ENCODE peak calls at places on chromosome 14, in six cellular contexts. A is pons, J is posterior cingulate gyrus, L is HFFc6, I is cardiac muscle cell, Y is hippocampal formation. C is an unnamed sample.

GRCh38 chr14:75648066-75648838 is 12.4 kb downstream of the ERG28 start:
- DNase-seq in A (peak; percentile 48), J (no peak), L (peak; percentile 93), I (peak; percentile 92), Y (no peak), C (no peak)

GRCh38 chr14:21093769-21094681 is 4.4 kb downstream of the ZNF219 start:
- DNase-seq in A (peak; percentile 67), J (no peak), L (no peak), I (peak; percentile 16), Y (no peak), C (no peak)

GRCh38 chr14:50110323-50111037 is 5.9 kb downstream of the VCPKMT start:
- DNase-seq in A (no peak), J (no peak), L (no peak), I (no peak), Y (no peak), C (no peak)

GRCh38 chr14:60944206-60944605 is 36.7 kb downstream of the TRMT5 start:
- DNase-seq in A (no peak), J (no peak), L (no peak), I (peak; percentile 40), Y (no peak), C (no peak)

GRCh38 chr14:105147701-105148603 is 20.6 kb downstream of the JAG2 start:
- DNase-seq in A (no peak), J (no peak), L (no peak), I (no peak), Y (no peak), C (no peak)

GRCh38 chr14:56156096-56156495 is 37.9 kb downstream of the PELI2 start:
- DNase-seq in A (no peak), J (no peak), L (no peak), I (no peak), Y (no peak), C (no peak)

GRCh38 chr14:64865992-64866391 is 13.7 kb downstream of the SPTB start:
- DNase-seq in A (no peak), J (no peak), L (no peak), I (no peak), Y (no peak), C (no peak)

GRCh38 chr14:96470331-96470730 is 31.9 kb upstream of the PAPOLA start:
- DNase-seq in A (no peak), J (no peak), L (no peak), I (no peak), Y (no peak), C (no peak)

GRCh38 chr14:101876539-101876938 is 87.8 kb upstream of the DYNC1H1 start:
- DNase-seq in A (peak; percentile 59), J (no peak), L (no peak), I (peak; percentile 61), Y (peak; percentile 22), C (no peak)

GRCh38 chr14:53963491-53964227 is 7.0 kb upstream of the BMP4 start:
- DNase-seq in A (no peak), J (no peak), L (no peak), I (peak; percentile 50), Y (no peak), C (no peak)

GRCh38 chr14:61140872-61141271 is 140.3 kb downstream of the TMEM30B start:
- DNase-seq in A (no peak), J (no peak), L (peak; percentile 58), I (peak; percentile 79), Y (no peak), C (no peak)

GRCh38 chr14:53609009-53609408 is 347.6 kb downstream of the BMP4 start:
- DNase-seq in A (no peak), J (no peak), L (no peak), I (no peak), Y (no peak), C (no peak)

GRCh38 chr14:61183486-61183885 is 97.7 kb downstream of the TMEM30B start:
- DNase-seq in A (no peak), J (no peak), L (no peak), I (peak; percentile 44), Y (no peak), C (no peak)

GRCh38 chr14:77084991-77085390 is 13.1 kb upstream of the CIPC start:
- DNase-seq in A (no peak), J (no peak), L (no peak), I (no peak), Y (no peak), C (no peak)

GRCh38 chr14:31270196-31270772 is 62.7 kb upstream of the HECTD1 start:
- DNase-seq in A (no peak), J (no peak), L (no peak), I (peak; percentile 4), Y (no peak), C (no peak)

GRCh38 chr14:70011098-70011497 is 131.9 kb downstream of the SMOC1 start:
- DNase-seq in A (no peak), J (no peak), L (no peak), I (no peak), Y (no peak), C (no peak)

GRCh38 chr14:96072746-96073145 is 33.6 kb downstream of the C14orf132 start:
- DNase-seq in A (no peak), J (no peak), L (no peak), I (no peak), Y (no peak), C (no peak)

GRCh38 chr14:77185093-77185465 is 3.5 kb downstream of the TMEM63C start:
- DNase-seq in A (no peak), J (no peak), L (no peak), I (no peak), Y (no peak), C (no peak)

GRCh38 chr14:24880689-24881088 is 169.3 kb downstream of the STXBP6 start:
- DNase-seq in A (no peak), J (no peak), L (no peak), I (peak; percentile 34), Y (no peak), C (no peak)

GRCh38 chr14:53715390-53715730 is 241.3 kb downstream of the BMP4 start:
- DNase-seq in A (no peak), J (no peak), L (peak; percentile 38), I (peak; percentile 69), Y (no peak), C (no peak)

GRCh38 chr14:39428118-39428517 is 4.1 kb downstream of the FBXO33 start:
- DNase-seq in A (no peak), J (no peak), L (no peak), I (no peak), Y (no peak), C (no peak)

GRCh38 chr14:64387232-64387737 is 868 bp upstream of the MTHFD1 start:
- DNase-seq in A (peak; percentile 21), J (no peak), L (no peak), I (peak; percentile 36), Y (no peak), C (peak; percentile 27)

GRCh38 chr14:51576112-51576420 is 75.6 kb upstream of the FRMD6 start:
- DNase-seq in A (no peak), J (no peak), L (no peak), I (peak; percentile 37), Y (no peak), C (no peak)

GRCh38 chr14:74459981-74460380 is 33.1 kb downstream of the NPC2 start:
- DNase-seq in A (no peak), J (no peak), L (no peak), I (no peak), Y (no peak), C (no peak)

GRCh38 chr14:51145246-51145645 is 50.3 kb upstream of the TRIM9 start:
- DNase-seq in A (no peak), J (no peak), L (no peak), I (peak; percentile 30), Y (no peak), C (no peak)

GRCh38 chr14:60163741-60164140 is 1.5 kb downstream of the DHRS7 start:
- DNase-seq in A (peak; percentile 36), J (no peak), L (no peak), I (no peak), Y (no peak), C (no peak)

GRCh38 chr14:45698462-45699134 is 445.6 kb upstream of the MIS18BP1 start:
- DNase-seq in A (peak; percentile 7), J (no peak), L (no peak), I (no peak), Y (no peak), C (no peak)